ENCODE peak calls at places on chromosome 14, in four cellular contexts. One of them, this sample, is unnamed.

GRCh38 chr14:78863143-78863542 is 693.0 kb downstream of the NRXN3 start:
- DNase-seq in GM12865: peak; percentile 57
- DNase-seq in stimulated activated CD8-positive, alpha-beta memory T cell treated with anti-CD3 and anti-CD28 coated beads, Interleukin-4, amount 100 ng/mL, for 4 hours: no peak
- DNase-seq in GM12864: no peak
- DNase-seq in this sample: no peak

GRCh38 chr14:30610719-30611388 is 11.3 kb upstream of the SCFD1 start:
- DNase-seq in GM12865: peak; percentile 27
- DNase-seq in stimulated activated CD8-positive, alpha-beta memory T cell treated with anti-CD3 and anti-CD28 coated beads, Interleukin-4, amount 100 ng/mL, for 4 hours: no peak
- DNase-seq in GM12864: no peak
- DNase-seq in this sample: peak; percentile 34

GRCh38 chr14:20799955-20800544 is 2.6 kb downstream of the RNASE1 start:
- DNase-seq in GM12865: no peak
- DNase-seq in stimulated activated CD8-positive, alpha-beta memory T cell treated with anti-CD3 and anti-CD28 coated beads, Interleukin-4, amount 100 ng/mL, for 4 hours: no peak
- DNase-seq in GM12864: no peak
- DNase-seq in this sample: peak; percentile 24

GRCh38 chr14:93228550-93228949 is 21.5 kb downstream of the UBR7 start:
- DNase-seq in GM12865: no peak
- DNase-seq in stimulated activated CD8-positive, alpha-beta memory T cell treated with anti-CD3 and anti-CD28 coated beads, Interleukin-4, amount 100 ng/mL, for 4 hours: no peak
- DNase-seq in GM12864: no peak
- DNase-seq in this sample: no peak

GRCh38 chr14:101197595-101198397 is 294.3 kb upstream of the RTL1 start:
- DNase-seq in GM12865: no peak
- DNase-seq in stimulated activated CD8-positive, alpha-beta memory T cell treated with anti-CD3 and anti-CD28 coated beads, Interleukin-4, amount 100 ng/mL, for 4 hours: no peak
- DNase-seq in GM12864: no peak
- DNase-seq in this sample: no peak

GRCh38 chr14:99233222-99234035 is 38.6 kb downstream of the BCL11B start:
- DNase-seq in GM12865: no peak
- DNase-seq in stimulated activated CD8-positive, alpha-beta memory T cell treated with anti-CD3 and anti-CD28 coated beads, Interleukin-4, amount 100 ng/mL, for 4 hours: no peak
- DNase-seq in GM12864: no peak
- DNase-seq in this sample: no peak

GRCh38 chr14:92973265-92973797 is 50.4 kb downstream of the CHGA start:
- DNase-seq in GM12865: peak; percentile 18
- DNase-seq in stimulated activated CD8-positive, alpha-beta memory T cell treated with anti-CD3 and anti-CD28 coated beads, Interleukin-4, amount 100 ng/mL, for 4 hours: no peak
- DNase-seq in GM12864: no peak
- DNase-seq in this sample: no peak

GRCh38 chr14:79583738-79584405 is 627.4 kb downstream of the DIO2 start:
- DNase-seq in GM12865: no peak
- DNase-seq in stimulated activated CD8-positive, alpha-beta memory T cell treated with anti-CD3 and anti-CD28 coated beads, Interleukin-4, amount 100 ng/mL, for 4 hours: no peak
- DNase-seq in GM12864: no peak
- DNase-seq in this sample: no peak

GRCh38 chr14:104138891-104139459 is 588 bp downstream of the KIF26A start:
- DNase-seq in GM12865: no peak
- DNase-seq in stimulated activated CD8-positive, alpha-beta memory T cell treated with anti-CD3 and anti-CD28 coated beads, Interleukin-4, amount 100 ng/mL, for 4 hours: no peak
- DNase-seq in GM12864: no peak
- DNase-seq in this sample: no peak

GRCh38 chr14:104370256-104370870 is 209.2 kb upstream of the C14orf180 start:
- DNase-seq in GM12865: no peak
- DNase-seq in stimulated activated CD8-positive, alpha-beta memory T cell treated with anti-CD3 and anti-CD28 coated beads, Interleukin-4, amount 100 ng/mL, for 4 hours: no peak
- DNase-seq in GM12864: no peak
- DNase-seq in this sample: peak; percentile 39

GRCh38 chr14:23528555-23528954 is 23.0 kb downstream of the ZFHX2 start:
- DNase-seq in GM12865: no peak
- DNase-seq in stimulated activated CD8-positive, alpha-beta memory T cell treated with anti-CD3 and anti-CD28 coated beads, Interleukin-4, amount 100 ng/mL, for 4 hours: no peak
- DNase-seq in GM12864: no peak
- DNase-seq in this sample: no peak

GRCh38 chr14:80607430-80608200 is 333.9 kb downstream of the CEP128 start:
- DNase-seq in GM12865: no peak
- DNase-seq in stimulated activated CD8-positive, alpha-beta memory T cell treated with anti-CD3 and anti-CD28 coated beads, Interleukin-4, amount 100 ng/mL, for 4 hours: no peak
- DNase-seq in GM12864: no peak
- DNase-seq in this sample: no peak

GRCh38 chr14:91745329-91745728 is 13.4 kb upstream of the CATSPERB start:
- DNase-seq in GM12865: no peak
- DNase-seq in stimulated activated CD8-positive, alpha-beta memory T cell treated with anti-CD3 and anti-CD28 coated beads, Interleukin-4, amount 100 ng/mL, for 4 hours: no peak
- DNase-seq in GM12864: no peak
- DNase-seq in this sample: no peak

GRCh38 chr14:49447725-49448124 is 138.5 kb downstream of the RPS29 start:
- DNase-seq in GM12865: no peak
- DNase-seq in stimulated activated CD8-positive, alpha-beta memory T cell treated with anti-CD3 and anti-CD28 coated beads, Interleukin-4, amount 100 ng/mL, for 4 hours: no peak
- DNase-seq in GM12864: no peak
- DNase-seq in this sample: no peak

GRCh38 chr14:101103321-101103901 is 199.9 kb upstream of the RTL1 start:
- DNase-seq in GM12865: no peak
- DNase-seq in stimulated activated CD8-positive, alpha-beta memory T cell treated with anti-CD3 and anti-CD28 coated beads, Interleukin-4, amount 100 ng/mL, for 4 hours: no peak
- DNase-seq in GM12864: no peak
- DNase-seq in this sample: no peak

GRCh38 chr14:67487937-67488893 is at the start of gene TMEM229B:
- DNase-seq in GM12865: peak; percentile 96
- DNase-seq in stimulated activated CD8-positive, alpha-beta memory T cell treated with anti-CD3 and anti-CD28 coated beads, Interleukin-4, amount 100 ng/mL, for 4 hours: peak; percentile 57
- DNase-seq in GM12864: peak; percentile 92
- DNase-seq in this sample: peak; percentile 55

GRCh38 chr14:103994535-103995184 is 52.3 kb upstream of the RD3L start:
- DNase-seq in GM12865: no peak
- DNase-seq in stimulated activated CD8-positive, alpha-beta memory T cell treated with anti-CD3 and anti-CD28 coated beads, Interleukin-4, amount 100 ng/mL, for 4 hours: no peak
- DNase-seq in GM12864: no peak
- DNase-seq in this sample: no peak

GRCh38 chr14:99586054-99586760 is 17.8 kb downstream of the CCDC85C start:
- DNase-seq in GM12865: no peak
- DNase-seq in stimulated activated CD8-positive, alpha-beta memory T cell treated with anti-CD3 and anti-CD28 coated beads, Interleukin-4, amount 100 ng/mL, for 4 hours: no peak
- DNase-seq in GM12864: no peak
- DNase-seq in this sample: peak; percentile 67

GRCh38 chr14:63478024-63478423 is 65.2 kb downstream of the PPP2R5E start:
- DNase-seq in GM12865: peak; percentile 90
- DNase-seq in stimulated activated CD8-positive, alpha-beta memory T cell treated with anti-CD3 and anti-CD28 coated beads, Interleukin-4, amount 100 ng/mL, for 4 hours: no peak
- DNase-seq in GM12864: peak; percentile 77
- DNase-seq in this sample: no peak

GRCh38 chr14:95398630-95399547 is 79.2 kb upstream of the CLMN start:
- DNase-seq in GM12865: no peak
- DNase-seq in stimulated activated CD8-positive, alpha-beta memory T cell treated with anti-CD3 and anti-CD28 coated beads, Interleukin-4, amount 100 ng/mL, for 4 hours: no peak
- DNase-seq in GM12864: no peak
- DNase-seq in this sample: no peak

GRCh38 chr14:64053694-64054669 is 201.2 kb downstream of the SYNE2 start:
- DNase-seq in GM12865: no peak
- DNase-seq in stimulated activated CD8-positive, alpha-beta memory T cell treated with anti-CD3 and anti-CD28 coated beads, Interleukin-4, amount 100 ng/mL, for 4 hours: no peak
- DNase-seq in GM12864: no peak
- DNase-seq in this sample: no peak

GRCh38 chr14:104642540-104642868 is 37.9 kb upstream of the TMEM179 start:
- DNase-seq in GM12865: no peak
- DNase-seq in stimulated activated CD8-positive, alpha-beta memory T cell treated with anti-CD3 and anti-CD28 coated beads, Interleukin-4, amount 100 ng/mL, for 4 hours: no peak
- DNase-seq in GM12864: no peak
- DNase-seq in this sample: no peak

GRCh38 chr14:36975834-36976233 is 196.6 kb downstream of the SLC25A21 start:
- DNase-seq in GM12865: no peak
- DNase-seq in stimulated activated CD8-positive, alpha-beta memory T cell treated with anti-CD3 and anti-CD28 coated beads, Interleukin-4, amount 100 ng/mL, for 4 hours: no peak
- DNase-seq in GM12864: no peak
- DNase-seq in this sample: no peak

GRCh38 chr14:67423424-67423823 is 11.5 kb upstream of the PLEK2 start:
- DNase-seq in GM12865: no peak
- DNase-seq in stimulated activated CD8-positive, alpha-beta memory T cell treated with anti-CD3 and anti-CD28 coated beads, Interleukin-4, amount 100 ng/mL, for 4 hours: no peak
- DNase-seq in GM12864: no peak
- DNase-seq in this sample: no peak

GRCh38 chr14:23612802-23613201 is 23.4 kb upstream of the DHRS2 start:
- DNase-seq in GM12865: no peak
- DNase-seq in stimulated activated CD8-positive, alpha-beta memory T cell treated with anti-CD3 and anti-CD28 coated beads, Interleukin-4, amount 100 ng/mL, for 4 hours: no peak
- DNase-seq in GM12864: no peak
- DNase-seq in this sample: no peak

GRCh38 chr14:71240154-71240553 is 332.9 kb downstream of the PCNX1 start:
- DNase-seq in GM12865: peak; percentile 50
- DNase-seq in stimulated activated CD8-positive, alpha-beta memory T cell treated with anti-CD3 and anti-CD28 coated beads, Interleukin-4, amount 100 ng/mL, for 4 hours: no peak
- DNase-seq in GM12864: no peak
- DNase-seq in this sample: no peak

GRCh38 chr14:73422515-73422914 is 35.8 kb downstream of the NUMB start:
- DNase-seq in GM12865: no peak
- DNase-seq in stimulated activated CD8-positive, alpha-beta memory T cell treated with anti-CD3 and anti-CD28 coated beads, Interleukin-4, amount 100 ng/mL, for 4 hours: no peak
- DNase-seq in GM12864: no peak
- DNase-seq in this sample: no peak

GRCh38 chr14:22689186-22689585 is 45.0 kb upstream of the OR6J1 start:
- DNase-seq in GM12865: peak; percentile 46
- DNase-seq in stimulated activated CD8-positive, alpha-beta memory T cell treated with anti-CD3 and anti-CD28 coated beads, Interleukin-4, amount 100 ng/mL, for 4 hours: no peak
- DNase-seq in GM12864: no peak
- DNase-seq in this sample: no peak

GRCh38 chr14:55412686-55413085 is 1.1 kb upstream of the ATG14 start:
- DNase-seq in GM12865: no peak
- DNase-seq in stimulated activated CD8-positive, alpha-beta memory T cell treated with anti-CD3 and anti-CD28 coated beads, Interleukin-4, amount 100 ng/mL, for 4 hours: no peak
- DNase-seq in GM12864: no peak
- DNase-seq in this sample: no peak

GRCh38 chr14:89418976-89419375 is 1.9 kb upstream of the FOXN3 start:
- DNase-seq in GM12865: no peak
- DNase-seq in stimulated activated CD8-positive, alpha-beta memory T cell treated with anti-CD3 and anti-CD28 coated beads, Interleukin-4, amount 100 ng/mL, for 4 hours: no peak
- DNase-seq in GM12864: no peak
- DNase-seq in this sample: no peak

GRCh38 chr14:31205681-31206535 is 1.7 kb downstream of the HECTD1 start:
- DNase-seq in GM12865: peak; percentile 24
- DNase-seq in stimulated activated CD8-positive, alpha-beta memory T cell treated with anti-CD3 and anti-CD28 coated beads, Interleukin-4, amount 100 ng/mL, for 4 hours: no peak
- DNase-seq in GM12864: no peak
- DNase-seq in this sample: no peak